ENCODE peak calls at places on chromosomes 16 and 17, in six cellular contexts. K is adipocyte, U is body of pancreas, Q is prostate gland, P is dorsolateral prefrontal cortex, L is SK-N-SH. J is an unnamed sample. For H3K27me3, the result is how much of the 10 kb centered on the place peaks cover.

GRCh38 chr16:46916980-46917379 is 32.8 kb downstream of the GPT2 start:
- DNase-seq in L (peak), P (no peak), K (no peak), U (no peak), Q (no peak), J (peak)

GRCh38 chr17:34727601-34728000 is 148.2 kb downstream of the TMEM132E start:
- DNase-seq in K (no peak), L (no peak), P (no peak), U (no peak), Q (no peak), J (no peak)

GRCh38 chr17:3724373-3725077 is 822 bp downstream of the HASPIN start:
- DNase-seq in K (no peak), Q (no peak), U (no peak), P (no peak), L (no peak), J (no peak)

GRCh38 chr17:71793550-71793949 is 327.3 kb upstream of the SOX9 start:
- DNase-seq in P (no peak), U (no peak), Q (no peak), L (no peak), K (no peak), J (no peak)

GRCh38 chr17:31579265-31579664 is 187.8 kb downstream of the RAB11FIP4 start:
- DNase-seq in U (peak), P (no peak), L (peak), K (peak), Q (no peak), J (no peak)

GRCh38 chr17:39626171-39626670 is 531 bp upstream of the PPP1R1B start:
- DNase-seq in U (no peak), Q (no peak), L (peak), K (no peak), P (no peak), J (no peak)

GRCh38 chr17:44203731-44204452 is 4.2 kb upstream of the ATXN7L3 start:
- DNase-seq in L (peak), Q (no peak), U (peak), P (no peak), K (peak), J (peak)

GRCh38 chr17:15124746-15125145 is 140.4 kb downstream of the PMP22 start:
- DNase-seq in P (no peak), U (no peak), Q (no peak), K (peak), L (no peak), J (no peak)

GRCh38 chr17:77419547-77420475 is 279.0 kb downstream of the SEC14L1 start:
- DNase-seq in P (no peak), L (peak), U (no peak), K (no peak), Q (no peak), J (peak)

GRCh38 chr17:72614871-72615626 is 477.4 kb downstream of the SLC39A11 start:
- DNase-seq in P (peak), L (no peak), U (peak), K (peak), Q (peak), J (peak)

GRCh38 chr17:46194393-46195216 is 1.4 kb upstream of the KANSL1 start:
- DNase-seq in U (peak), L (peak), Q (no peak), K (peak), P (no peak), J (peak)

GRCh38 chr16:88686062-88686438 is 257 bp downstream of the SNAI3 start:
- DNase-seq in L (no peak), P (no peak), U (peak), Q (no peak), K (peak), J (no peak)

GRCh38 chr17:51166987-51167931 is 1.0 kb downstream of the NME2 start:
- DNase-seq in P (peak), K (peak), L (peak), Q (peak), U (peak), J (peak)

DNA sequence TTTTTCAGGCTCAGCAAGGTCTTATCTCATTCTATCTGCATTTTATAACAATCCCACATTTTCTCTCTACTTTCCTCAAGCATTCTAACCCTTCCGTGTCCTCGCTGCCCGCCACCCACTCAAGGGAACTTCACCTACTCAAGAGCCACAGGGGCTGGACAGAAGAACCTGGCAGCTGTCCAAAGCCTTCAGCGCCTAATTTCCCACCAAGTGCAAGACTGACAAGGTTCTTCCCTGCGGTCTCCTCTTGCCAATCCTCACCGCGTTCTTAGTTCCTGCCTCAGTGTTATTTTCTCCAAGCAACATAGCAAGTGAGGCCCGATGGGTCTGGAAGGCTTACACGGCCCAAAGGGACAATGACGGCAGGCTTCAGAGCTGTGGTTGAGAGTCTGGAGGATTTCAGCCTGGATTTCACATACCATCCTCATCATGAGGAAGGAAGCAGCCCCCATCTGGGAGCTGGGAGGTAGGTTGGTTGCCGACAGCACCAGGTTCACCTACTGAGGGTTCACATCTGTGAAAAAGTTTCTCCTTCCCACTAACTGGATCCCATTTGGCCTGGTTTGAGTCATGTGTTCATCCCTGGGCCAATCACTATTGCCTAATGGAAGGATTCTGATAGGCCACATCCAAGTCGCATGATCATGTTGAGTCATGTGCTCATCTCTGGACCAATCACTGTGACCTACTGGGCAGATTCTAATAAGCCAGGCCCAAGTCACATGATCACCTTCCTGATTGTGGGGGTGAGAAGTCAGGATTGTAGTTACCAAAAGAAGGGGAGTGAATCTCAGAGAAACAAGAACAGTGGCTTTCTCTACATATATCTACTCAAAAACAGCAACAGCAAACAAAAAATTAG is 108.2 kb downstream of the N4BP1 start:
- DNase-seq in L (no peak), U (no peak), Q (no peak), P (no peak), K (no peak), J (no peak)
- H3K4me3 ChIP-seq in L (no peak), U (no peak), Q (no peak), P (no peak), K (no peak), J (no peak)

GRCh38 chr17:57732062-57732461 is 13.0 kb downstream of the CCDC182 start:
- DNase-seq in K (no peak), P (peak), U (peak), Q (no peak), L (no peak), J (no peak)

GRCh38 chr17:57735707-57736106 is 9.4 kb downstream of the CCDC182 start:
- DNase-seq in K (no peak), U (no peak), Q (no peak), L (peak), P (no peak), J (peak)

GRCh38 chr17:57737450-57737849 is 7.6 kb downstream of the CCDC182 start:
- DNase-seq in Q (no peak), K (no peak), L (no peak), P (no peak), U (no peak), J (no peak)

GRCh38 chr17:57733085-57733484 is 12.0 kb downstream of the CCDC182 start:
- DNase-seq in Q (no peak), P (no peak), U (no peak), K (no peak), L (no peak), J (no peak)

GRCh38 chr17:57735230-57735629 is 9.9 kb downstream of the CCDC182 start:
- DNase-seq in Q (no peak), K (no peak), P (no peak), U (no peak), L (no peak), J (no peak)
- H3K27me3 ChIP-seq in Q (under half), K (half or more), P (under half), U (under half), L (under half), J (under half)

DNA sequence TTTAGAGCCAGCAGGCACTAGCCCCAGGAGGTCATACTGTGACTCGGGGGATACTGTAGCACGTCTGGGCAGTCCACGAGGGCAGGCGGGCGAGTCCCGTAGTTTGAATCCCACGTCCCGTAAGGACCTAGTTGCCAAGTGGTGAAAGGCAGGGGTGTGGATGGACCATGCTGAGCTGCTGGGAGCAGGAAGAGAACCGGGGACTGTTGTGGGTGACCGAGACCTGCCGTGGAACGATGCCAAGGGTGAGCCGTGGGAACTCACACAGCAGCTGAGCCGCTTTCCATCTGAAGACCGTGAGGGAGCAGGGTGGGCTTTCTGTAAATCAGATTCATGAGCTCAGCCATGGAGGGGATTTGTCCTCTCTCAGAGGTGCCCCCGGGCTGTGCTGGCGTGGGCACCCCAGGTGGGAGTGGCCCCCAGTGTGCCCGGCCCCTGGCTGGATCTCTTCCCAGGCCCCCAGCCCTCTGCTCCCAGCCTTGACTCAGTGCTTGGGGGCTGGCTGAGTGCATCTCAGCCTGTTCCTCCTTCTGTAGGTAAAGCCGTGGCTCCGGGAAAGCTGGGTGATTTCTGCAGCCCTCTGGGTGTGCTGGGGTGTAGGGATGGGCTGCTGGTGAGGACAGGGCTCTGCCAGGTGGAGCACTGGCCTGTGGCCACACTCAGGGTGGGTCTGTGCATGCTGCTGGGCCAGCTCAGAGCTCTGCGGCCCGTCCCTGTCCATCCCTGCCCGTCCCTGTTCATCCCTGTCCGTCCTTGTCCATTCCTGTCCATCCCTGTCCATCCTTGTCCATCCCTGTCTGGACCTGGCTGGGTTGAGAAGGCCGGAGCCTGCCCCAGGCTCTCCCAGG is 13.6 kb downstream of the ASPSCR1 start:
- DNase-seq in P (no peak), L (no peak), K (no peak), U (peak), Q (no peak), J (no peak)
- H3K4me3 ChIP-seq in P (no peak), L (no peak), K (no peak), U (no peak), Q (no peak), J (no peak)

GRCh38 chr17:9003355-9004131 is 17.8 kb upstream of the NTN1 start:
- DNase-seq in P (no peak), K (no peak), Q (no peak), L (peak), U (peak), J (peak)

GRCh38 chr17:9002610-9003354 is 18.5 kb upstream of the NTN1 start:
- DNase-seq in Q (peak), P (no peak), L (peak), K (no peak), U (peak), J (peak)

GRCh38 chr17:9002236-9002609 is 19.1 kb upstream of the NTN1 start:
- DNase-seq in Q (no peak), L (no peak), P (no peak), K (no peak), U (no peak), J (peak)

GRCh38 chr17:9004132-9004960 is 17.0 kb upstream of the NTN1 start:
- DNase-seq in P (no peak), Q (no peak), K (no peak), L (no peak), U (no peak), J (peak)

DNA sequence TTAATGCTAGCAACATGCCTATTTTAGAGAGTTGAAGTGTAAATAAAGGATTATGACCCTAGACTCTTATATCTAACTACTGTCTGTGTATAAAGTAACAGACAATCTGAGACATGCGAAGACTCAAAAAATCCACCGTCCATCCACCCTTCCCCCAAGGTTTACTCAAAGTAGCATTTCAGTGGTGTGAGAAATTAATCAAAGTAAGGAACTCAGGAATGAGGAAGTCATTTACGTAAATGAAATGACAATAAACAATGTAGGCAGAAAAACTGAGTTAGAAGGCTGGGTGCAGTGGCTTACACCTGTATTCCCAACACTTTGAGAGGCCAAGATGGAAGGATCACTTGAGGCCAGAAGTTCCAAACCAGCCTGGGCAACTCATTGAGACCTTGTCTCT is 19.8 kb upstream of the NTN1 start:
- DNase-seq in K (no peak), L (no peak), U (no peak), Q (no peak), P (no peak), J (no peak)
- H3K27me3 ChIP-seq in K (under half), L (under half), U (under half), Q (under half), P (under half), J (half or more)

DNA sequence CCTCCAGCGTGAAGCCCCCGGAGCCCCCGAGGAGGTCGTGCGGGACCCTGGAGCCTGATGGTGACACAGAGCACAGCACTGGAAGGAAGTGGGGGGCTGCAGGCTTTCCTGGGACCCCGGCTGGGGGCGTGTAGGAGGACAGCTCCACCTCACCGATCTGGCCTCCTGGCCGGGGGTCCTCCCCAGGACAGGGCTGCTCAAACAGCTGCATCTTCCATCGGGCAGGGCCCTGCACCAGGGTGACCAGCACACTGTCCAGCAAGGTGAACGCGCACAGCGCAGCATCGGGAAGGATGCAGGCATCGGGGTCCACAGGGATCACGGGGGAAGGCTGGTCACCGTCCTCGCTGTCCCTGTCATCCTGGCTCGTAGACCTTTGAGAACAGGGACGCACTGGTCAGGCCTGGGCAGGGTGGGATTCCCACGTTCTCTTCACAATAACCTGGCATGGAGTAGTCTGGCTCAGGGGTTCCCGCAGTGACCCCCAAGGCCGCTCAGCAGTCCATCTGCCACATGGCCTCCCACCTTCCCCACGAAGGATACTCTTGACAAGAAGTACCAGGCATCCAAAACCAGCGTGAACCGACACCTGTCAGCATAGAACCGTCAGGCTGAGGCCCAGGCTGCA is 1.2 kb downstream of the FAAP100 start:
- DNase-seq in U (no peak), Q (no peak), P (no peak), L (no peak), K (no peak), J (peak)
- H3K4me3 ChIP-seq in U (no peak), Q (peak), P (peak), L (peak), K (peak), J (peak)